ENCODE peak calls at places on chromosomes 16 and 17, in four cellular contexts. One of them, this sample, is unnamed.

GRCh38 chr17:16974569-16975265 is 2.8 kb upstream of the TNFRSF13B start:
- DNase-seq in effector memory CD4-positive, alpha-beta T cell: no peak
- DNase-seq in mesenchymal stem cell: no peak
- DNase-seq in HAP-1: no peak
- DNase-seq in this sample: no peak

GRCh38 chr16:1290860-1291575 is 18.4 kb upstream of the UBE2I start:
- DNase-seq in mesenchymal stem cell: no peak
- DNase-seq in HAP-1: no peak
- DNase-seq in effector memory CD4-positive, alpha-beta T cell: no peak
- DNase-seq in this sample: no peak

GRCh38 chr16:4176794-4177438 is 60.7 kb upstream of the ADCY9 start:
- DNase-seq in mesenchymal stem cell: peak; percentile 49
- DNase-seq in HAP-1: no peak
- DNase-seq in effector memory CD4-positive, alpha-beta T cell: no peak
- DNase-seq in this sample: no peak

GRCh38 chr17:35345926-35346771 is 27.3 kb downstream of the SLFN11 start:
- DNase-seq in mesenchymal stem cell: peak; percentile 79
- DNase-seq in effector memory CD4-positive, alpha-beta T cell: peak; percentile 17
- DNase-seq in HAP-1: no peak
- DNase-seq in this sample: peak; percentile 72

GRCh38 chr17:15092762-15093161 is 172.4 kb downstream of the PMP22 start:
- DNase-seq in mesenchymal stem cell: no peak
- DNase-seq in HAP-1: no peak
- DNase-seq in effector memory CD4-positive, alpha-beta T cell: no peak
- DNase-seq in this sample: no peak

GRCh38 chr16:60203525-60204124 is 1469.5 kb upstream of the GOT2 start:
- DNase-seq in mesenchymal stem cell: no peak
- DNase-seq in HAP-1: peak; percentile 66
- DNase-seq in effector memory CD4-positive, alpha-beta T cell: no peak
- DNase-seq in this sample: no peak

GRCh38 chr16:75250809-75251279 is 580 bp downstream of the BCAR1 start:
- DNase-seq in effector memory CD4-positive, alpha-beta T cell: no peak
- DNase-seq in HAP-1: no peak
- DNase-seq in mesenchymal stem cell: peak; percentile 46
- DNase-seq in this sample: peak; percentile 92

GRCh38 chr17:35486920-35487727 is 38.6 kb upstream of the SLFN13 start:
- DNase-seq in HAP-1: no peak
- DNase-seq in mesenchymal stem cell: peak; percentile 35
- DNase-seq in effector memory CD4-positive, alpha-beta T cell: peak; percentile 55
- DNase-seq in this sample: peak; percentile 91

GRCh38 chr17:78421534-78422266 is 43.3 kb downstream of the PGS1 start:
- DNase-seq in mesenchymal stem cell: peak; percentile 82
- DNase-seq in effector memory CD4-positive, alpha-beta T cell: peak; percentile 64
- DNase-seq in HAP-1: peak; percentile 57
- DNase-seq in this sample: peak; percentile 87

GRCh38 chr16:58493756-58494431 is 6.0 kb upstream of the NDRG4 start:
- DNase-seq in HAP-1: no peak
- DNase-seq in mesenchymal stem cell: no peak
- DNase-seq in effector memory CD4-positive, alpha-beta T cell: no peak
- DNase-seq in this sample: peak; percentile 48

GRCh38 chr16:19749571-19750080 is 31.6 kb downstream of the IQCK start:
- DNase-seq in mesenchymal stem cell: no peak
- DNase-seq in effector memory CD4-positive, alpha-beta T cell: no peak
- DNase-seq in HAP-1: no peak
- DNase-seq in this sample: no peak

GRCh38 chr17:35841505-35841904 is 27.2 kb downstream of the HEATR9 start:
- DNase-seq in HAP-1: no peak
- DNase-seq in effector memory CD4-positive, alpha-beta T cell: no peak
- DNase-seq in mesenchymal stem cell: peak; percentile 17
- DNase-seq in this sample: no peak

GRCh38 chr16:2091722-2092620 is 43.7 kb downstream of the PKD1 start:
- DNase-seq in effector memory CD4-positive, alpha-beta T cell: no peak
- DNase-seq in HAP-1: no peak
- DNase-seq in mesenchymal stem cell: peak; percentile 13
- DNase-seq in this sample: peak; percentile 78

GRCh38 chr17:42118545-42118944 is 2.6 kb downstream of the KAT2A start:
- DNase-seq in mesenchymal stem cell: peak; percentile 37
- DNase-seq in effector memory CD4-positive, alpha-beta T cell: no peak
- DNase-seq in HAP-1: peak; percentile 25
- DNase-seq in this sample: no peak

DNA sequence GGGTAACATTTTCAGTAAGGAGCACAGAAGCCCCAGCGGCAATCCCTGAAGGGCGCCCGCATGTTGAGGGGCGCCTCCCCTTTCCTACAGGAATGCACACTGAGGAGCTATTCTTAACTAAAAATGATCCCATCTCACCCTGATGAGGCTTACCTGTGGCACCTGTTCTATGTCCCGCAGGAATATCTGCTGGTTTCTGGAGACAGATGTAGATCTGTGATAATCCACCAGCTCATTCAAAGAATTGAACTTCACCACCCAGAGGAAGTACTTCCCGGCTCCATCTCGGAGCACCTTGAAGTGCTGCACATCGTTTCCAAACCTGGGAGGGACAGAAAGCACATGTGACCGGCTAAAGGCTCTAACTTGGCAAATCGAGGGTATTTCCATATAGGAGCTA is 32.3 kb upstream of the SLC25A19 start:
- DNase-seq in HAP-1: no peak
- DNase-seq in effector memory CD4-positive, alpha-beta T cell: no peak
- DNase-seq in mesenchymal stem cell: no peak
- DNase-seq in this sample: no peak
- H3K36me3 ChIP-seq in HAP-1: peaks cover 27% of the 10 kb centered on the region
- H3K36me3 ChIP-seq in effector memory CD4-positive, alpha-beta T cell: peaks cover 62% of the 10 kb centered on the region
- H3K36me3 ChIP-seq in mesenchymal stem cell: peaks cover 59% of the 10 kb centered on the region
- H3K36me3 ChIP-seq in this sample: peaks cover 62% of the 10 kb centered on the region

GRCh38 chr17:44432254-44433157 is 43.1 kb upstream of the ITGA2B start:
- DNase-seq in effector memory CD4-positive, alpha-beta T cell: no peak
- DNase-seq in mesenchymal stem cell: no peak
- DNase-seq in HAP-1: no peak
- DNase-seq in this sample: no peak
- H3K36me3 ChIP-seq in effector memory CD4-positive, alpha-beta T cell: peaks cover 33% of the 10 kb centered on the region
- H3K36me3 ChIP-seq in mesenchymal stem cell: peaks cover 34% of the 10 kb centered on the region
- H3K36me3 ChIP-seq in HAP-1: peaks cover 32% of the 10 kb centered on the region
- H3K36me3 ChIP-seq in this sample: peaks cover 33% of the 10 kb centered on the region

GRCh38 chr17:27631409-27631755 is 394 bp downstream of the LGALS9 start:
- DNase-seq in HAP-1: no peak
- DNase-seq in mesenchymal stem cell: no peak
- DNase-seq in effector memory CD4-positive, alpha-beta T cell: no peak
- DNase-seq in this sample: peak; percentile 48

GRCh38 chr17:27628376-27628775 is 2.6 kb upstream of the LGALS9 start:
- DNase-seq in effector memory CD4-positive, alpha-beta T cell: no peak
- DNase-seq in mesenchymal stem cell: no peak
- DNase-seq in HAP-1: no peak
- DNase-seq in this sample: no peak

GRCh38 chr17:27631897-27632725 is 1.1 kb downstream of the LGALS9 start:
- DNase-seq in mesenchymal stem cell: no peak
- DNase-seq in HAP-1: no peak
- DNase-seq in effector memory CD4-positive, alpha-beta T cell: no peak
- DNase-seq in this sample: no peak

GRCh38 chr17:27633312-27634025 is 2.5 kb downstream of the LGALS9 start:
- DNase-seq in HAP-1: no peak
- DNase-seq in mesenchymal stem cell: peak; percentile 30
- DNase-seq in effector memory CD4-positive, alpha-beta T cell: no peak
- DNase-seq in this sample: no peak

GRCh38 chr17:27630607-27631408 is at the start of gene LGALS9:
- DNase-seq in HAP-1: no peak
- DNase-seq in mesenchymal stem cell: peak; percentile 19
- DNase-seq in effector memory CD4-positive, alpha-beta T cell: peak; percentile 6
- DNase-seq in this sample: no peak
- H3K36me3 ChIP-seq in HAP-1: no peaks in the 10 kb centered on the region
- H3K36me3 ChIP-seq in mesenchymal stem cell: peaks cover 11% of the 10 kb centered on the region
- H3K36me3 ChIP-seq in effector memory CD4-positive, alpha-beta T cell: no peaks in the 10 kb centered on the region
- H3K36me3 ChIP-seq in this sample: no peaks in the 10 kb centered on the region

GRCh38 chr17:29079887-29080286 is 36.9 kb downstream of the PIPOX start:
- DNase-seq in HAP-1: no peak
- DNase-seq in mesenchymal stem cell: no peak
- DNase-seq in effector memory CD4-positive, alpha-beta T cell: no peak
- DNase-seq in this sample: no peak
- H3K36me3 ChIP-seq in HAP-1: peaks cover 4% of the 10 kb centered on the region
- H3K36me3 ChIP-seq in mesenchymal stem cell: peaks cover 77% of the 10 kb centered on the region
- H3K36me3 ChIP-seq in effector memory CD4-positive, alpha-beta T cell: peaks cover 71% of the 10 kb centered on the region
- H3K36me3 ChIP-seq in this sample: peaks cover 32% of the 10 kb centered on the region

GRCh38 chr16:68563631-68564366 is 24.7 kb downstream of the ZFP90 start:
- DNase-seq in mesenchymal stem cell: peak; percentile 5
- DNase-seq in effector memory CD4-positive, alpha-beta T cell: no peak
- DNase-seq in HAP-1: no peak
- DNase-seq in this sample: no peak
- H3K36me3 ChIP-seq in mesenchymal stem cell: peaks cover 25% of the 10 kb centered on the region
- H3K36me3 ChIP-seq in effector memory CD4-positive, alpha-beta T cell: peaks cover 44% of the 10 kb centered on the region
- H3K36me3 ChIP-seq in HAP-1: peaks cover 11% of the 10 kb centered on the region
- H3K36me3 ChIP-seq in this sample: peaks cover 54% of the 10 kb centered on the region

GRCh38 chr16:71769222-71769621 is 39.4 kb downstream of the AP1G1 start:
- DNase-seq in HAP-1: no peak
- DNase-seq in mesenchymal stem cell: no peak
- DNase-seq in effector memory CD4-positive, alpha-beta T cell: no peak
- DNase-seq in this sample: no peak

GRCh38 chr16:71762186-71762585 is 37.7 kb upstream of the PHLPP2 start:
- DNase-seq in mesenchymal stem cell: peak; percentile 62
- DNase-seq in effector memory CD4-positive, alpha-beta T cell: no peak
- DNase-seq in HAP-1: no peak
- DNase-seq in this sample: no peak

GRCh38 chr16:71771571-71771970 is 37.1 kb downstream of the AP1G1 start:
- DNase-seq in HAP-1: no peak
- DNase-seq in mesenchymal stem cell: no peak
- DNase-seq in effector memory CD4-positive, alpha-beta T cell: no peak
- DNase-seq in this sample: no peak

DNA sequence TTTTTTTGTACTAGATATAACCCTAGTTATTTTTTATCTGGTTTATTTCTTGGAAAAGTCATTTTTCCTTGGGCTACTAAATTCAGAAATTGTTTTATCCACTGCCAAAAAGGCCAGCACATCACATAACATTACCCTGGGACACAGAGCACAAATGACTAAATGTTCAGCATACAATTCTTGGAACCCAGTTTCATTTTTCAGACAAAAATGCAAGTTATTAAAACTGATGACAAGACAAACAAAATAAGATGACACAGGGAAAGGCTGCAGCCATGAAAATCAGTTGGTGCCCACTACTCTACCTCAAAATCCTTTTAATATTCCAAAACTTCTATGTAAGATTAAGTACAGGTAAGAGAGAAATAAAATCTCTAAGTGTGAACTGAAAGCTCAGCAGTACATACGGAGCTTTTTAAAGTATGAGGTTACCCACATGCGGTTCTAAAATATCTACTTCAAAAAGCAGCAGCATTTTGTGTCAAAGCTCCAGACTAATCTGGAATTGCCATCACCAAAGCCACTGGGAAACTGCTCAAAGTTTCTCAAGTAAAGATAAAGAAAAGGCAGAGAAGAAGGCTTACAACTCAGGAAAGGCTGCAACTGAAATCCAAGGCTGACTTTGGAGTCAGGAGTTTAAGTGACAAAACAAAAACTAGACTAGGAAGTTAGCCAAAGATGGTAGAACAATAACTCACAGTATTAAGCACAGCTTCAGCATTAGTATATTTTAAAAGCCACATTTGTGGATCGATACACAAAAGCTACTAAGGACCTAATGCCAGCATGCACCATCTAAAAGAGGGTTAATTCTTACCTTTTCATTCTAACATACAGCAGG is 41.4 kb downstream of the AP1G1 start:
- DNase-seq in HAP-1: no peak
- DNase-seq in effector memory CD4-positive, alpha-beta T cell: no peak
- DNase-seq in mesenchymal stem cell: no peak
- DNase-seq in this sample: no peak
- H3K36me3 ChIP-seq in HAP-1: peaks cover 66% of the 10 kb centered on the region
- H3K36me3 ChIP-seq in effector memory CD4-positive, alpha-beta T cell: peaks cover 60% of the 10 kb centered on the region
- H3K36me3 ChIP-seq in mesenchymal stem cell: peaks cover 13% of the 10 kb centered on the region
- H3K36me3 ChIP-seq in this sample: peaks cover 50% of the 10 kb centered on the region

DNA sequence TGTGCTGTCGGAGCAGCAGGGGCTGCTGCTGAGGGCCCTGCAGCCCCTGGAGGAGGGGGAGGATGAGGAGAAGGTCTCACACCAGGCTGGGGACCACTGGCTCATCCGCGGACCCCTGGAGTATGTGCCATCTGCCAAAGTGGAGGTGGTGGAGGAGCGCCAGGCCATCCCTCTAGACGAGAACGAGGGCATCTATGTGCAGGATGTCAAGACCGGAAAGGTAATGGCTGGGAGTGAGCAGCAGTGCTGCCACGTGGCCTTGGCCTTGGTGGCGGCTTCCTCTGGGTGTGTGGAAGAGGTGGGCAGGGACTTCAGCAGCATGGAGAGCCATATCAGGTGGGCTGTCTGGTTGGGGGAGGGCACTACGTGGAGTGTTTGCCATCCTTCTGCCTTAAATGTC is 20.0 kb downstream of the MVP start:
- DNase-seq in HAP-1: no peak
- DNase-seq in effector memory CD4-positive, alpha-beta T cell: no peak
- DNase-seq in mesenchymal stem cell: no peak
- DNase-seq in this sample: no peak
- H3K36me3 ChIP-seq in HAP-1: no peaks in the 10 kb centered on the region
- H3K36me3 ChIP-seq in effector memory CD4-positive, alpha-beta T cell: peaks cover 90% of the 10 kb centered on the region
- H3K36me3 ChIP-seq in mesenchymal stem cell: peaks cover 87% of the 10 kb centered on the region
- H3K36me3 ChIP-seq in this sample: peaks cover 85% of the 10 kb centered on the region

GRCh38 chr17:44848257-44848795 is 643 bp downstream of the HIGD1B start:
- DNase-seq in mesenchymal stem cell: no peak
- DNase-seq in HAP-1: no peak
- DNase-seq in effector memory CD4-positive, alpha-beta T cell: no peak
- DNase-seq in this sample: no peak

GRCh38 chr17:44850025-44850424 is 2.3 kb downstream of the HIGD1B start:
- DNase-seq in effector memory CD4-positive, alpha-beta T cell: no peak
- DNase-seq in mesenchymal stem cell: no peak
- DNase-seq in HAP-1: no peak
- DNase-seq in this sample: no peak

GRCh38 chr17:44848961-44849489 is 1.3 kb downstream of the HIGD1B start:
- DNase-seq in effector memory CD4-positive, alpha-beta T cell: no peak
- DNase-seq in mesenchymal stem cell: no peak
- DNase-seq in HAP-1: no peak
- DNase-seq in this sample: no peak

GRCh38 chr17:44847581-44847980 is at the start of gene HIGD1B:
- DNase-seq in mesenchymal stem cell: no peak
- DNase-seq in HAP-1: no peak
- DNase-seq in effector memory CD4-positive, alpha-beta T cell: no peak
- DNase-seq in this sample: no peak

GRCh38 chr17:44850612-44851011 is 2.9 kb downstream of the HIGD1B start:
- DNase-seq in HAP-1: no peak
- DNase-seq in mesenchymal stem cell: no peak
- DNase-seq in effector memory CD4-positive, alpha-beta T cell: no peak
- DNase-seq in this sample: no peak
- H3K36me3 ChIP-seq in HAP-1: peaks cover 56% of the 10 kb centered on the region
- H3K36me3 ChIP-seq in mesenchymal stem cell: peaks cover 62% of the 10 kb centered on the region
- H3K36me3 ChIP-seq in effector memory CD4-positive, alpha-beta T cell: peaks cover 44% of the 10 kb centered on the region
- H3K36me3 ChIP-seq in this sample: peaks cover 24% of the 10 kb centered on the region